ENCODE peak calls at places on chromosome 11, in four cellular contexts. X, H, T and D are unnamed samples.

GRCh38 chr11:837189-837989 is 4.6 kb downstream of the CD151 start:
- DNase-seq in X (no peak), H (no peak), T (no peak), D (no peak)

GRCh38 chr11:3959015-3959917 is 103.8 kb downstream of the STIM1 start:
- DNase-seq in X (no peak), H (no peak), T (no peak), D (no peak)

GRCh38 chr11:92180226-92180625 is 44.4 kb upstream of the FAT3 start:
- DNase-seq in X (no peak), H (no peak), T (no peak), D (no peak)

GRCh38 chr11:58286249-58286648 is 18.2 kb upstream of the OR10W1 start:
- DNase-seq in X (no peak), H (no peak), T (no peak), D (no peak)

GRCh38 chr11:65660038-65660437 is 2.7 kb downstream of the RELA start:
- DNase-seq in X (no peak), H (no peak), T (no peak), D (no peak)

GRCh38 chr11:117834838-117835443 is 10.4 kb upstream of the FXYD2 start:
- DNase-seq in X (no peak), H (no peak), T (no peak), D (no peak)

GRCh38 chr11:44607987-44608386 is 42.5 kb downstream of the CD82 start:
- DNase-seq in X (no peak), H (no peak), T (no peak), D (no peak)

GRCh38 chr11:74783241-74783871 is 34.7 kb downstream of the RNF169 start:
- DNase-seq in X (no peak), H (no peak), T (no peak), D (no peak)

GRCh38 chr11:65183201-65183891 is 1.6 kb downstream of the CAPN1 start:
- DNase-seq in X (no peak), H (peak), T (no peak), D (no peak)